ENCODE peak calls at places on chromosomes 3 and 15, in four cellular contexts. Z is tibial nerve, B is heart left ventricle, O is SK-N-SH. Q is an unnamed sample.

GRCh38 chr3:147904421-147904820 is 495.3 kb downstream of the ZIC1 start:
- DNase-seq in Z (no peak), B (no peak), O (no peak), Q (peak; percentile 93)

GRCh38 chr3:44375450-44375849 is 36.9 kb downstream of the TCAIM start:
- DNase-seq in Z (no peak), B (no peak), O (no peak), Q (no peak)

GRCh38 chr15:100733088-100733487 is 130.7 kb downstream of the ASB7 start:
- DNase-seq in Z (no peak), B (no peak), O (peak; percentile 3), Q (no peak)

GRCh38 chr3:171842864-171843511 is at the start of gene TMEM212:
- DNase-seq in Z (no peak), B (no peak), O (no peak), Q (peak; percentile 42)

GRCh38 chr3:161925749-161926360 is 429.2 kb downstream of the OTOL1 start:
- DNase-seq in Z (no peak), B (no peak), O (no peak), Q (no peak)

GRCh38 chr3:38649500-38650247 is at the start of gene SCN5A:
- DNase-seq in Z (no peak), B (peak; percentile 65), O (peak; percentile 94), Q (peak; percentile 68)

GRCh38 chr3:49177073-49177472 is 5.7 kb downstream of the KLHDC8B start:
- DNase-seq in Z (no peak), B (no peak), O (no peak), Q (no peak)

GRCh38 chr3:141485578-141486415 is 1.0 kb upstream of the RASA2 start:
- DNase-seq in Z (no peak), B (no peak), O (no peak), Q (no peak)

GRCh38 chr3:40873456-40873855 is 325.8 kb upstream of the CTNNB1 start:
- DNase-seq in Z (no peak), B (no peak), O (no peak), Q (peak; percentile 74)

GRCh38 chr15:82303956-82304640 is 41.5 kb downstream of the SAXO2 start:
- DNase-seq in Z (no peak), B (no peak), O (no peak), Q (no peak)

GRCh38 chr3:122691195-122691594 is 10.6 kb downstream of the PARP14 start:
- DNase-seq in Z (no peak), B (no peak), O (no peak), Q (no peak)

GRCh38 chr3:68033850-68034249 is 379.4 kb upstream of the SUCLG2 start:
- DNase-seq in Z (no peak), B (no peak), O (no peak), Q (no peak)
- H3K4me1 ChIP-seq in Z (no peaks in the 10 kb centered on the region), B (no peaks in the 10 kb centered on the region), O (no peaks in the 10 kb centered on the region), Q (no peaks in the 10 kb centered on the region)

GRCh38 chr3:66165679-66166078 is 55.1 kb upstream of the SLC25A26 start:
- DNase-seq in Z (no peak), B (no peak), O (no peak), Q (peak; percentile 19)
- H3K4me3 ChIP-seq in Z (no peak overlapping the region), B (no peak overlapping the region), O (no peak overlapping the region), Q (no peak overlapping the region)

GRCh38 chr3:133893683-133894333 is 1.9 kb downstream of the RAB6B start:
- DNase-seq in Z (no peak), B (no peak), O (no peak), Q (no peak)
- H3K27ac ChIP-seq in Z (no peak overlapping the region), B (no peak overlapping the region), O (no peak overlapping the region), Q (no peak overlapping the region)

DNA sequence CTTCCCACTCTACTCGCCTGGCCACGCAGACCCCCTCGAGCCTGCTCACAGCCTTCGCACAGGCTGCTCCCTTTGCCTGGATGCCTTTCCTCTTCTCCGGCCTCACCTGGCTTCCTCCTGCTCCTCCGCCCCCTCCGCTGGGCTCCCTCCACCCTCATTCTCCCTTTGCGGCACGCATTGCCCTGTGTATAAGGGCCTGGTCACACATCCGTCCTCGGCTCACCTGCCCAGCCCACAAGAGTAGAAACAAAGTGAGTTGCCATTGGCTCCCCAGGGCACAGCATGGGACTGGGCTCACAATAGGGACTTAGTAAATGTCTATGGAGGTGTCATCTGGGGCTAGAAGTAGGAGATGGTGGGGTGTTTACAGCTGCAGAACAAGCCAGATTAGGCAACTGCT is 4.2 kb downstream of the PLXND1 start:
- DNase-seq in Z (no peak), B (no peak), O (no peak), Q (no peak)
- H3K4me1 ChIP-seq in Z (no peaks in the 10 kb centered on the region), B (peaks cover 74% of the 10 kb centered on the region), O (peaks cover 18% of the 10 kb centered on the region), Q (peaks cover 30% of the 10 kb centered on the region)

GRCh38 chr3:137519602-137520001 is 244.5 kb upstream of the SOX14 start:
- DNase-seq in Z (no peak), B (no peak), O (no peak), Q (no peak)

GRCh38 chr3:137509354-137510045 is 254.6 kb upstream of the SOX14 start:
- DNase-seq in Z (no peak), B (no peak), O (peak; percentile 7), Q (peak; percentile 89)

GRCh38 chr3:137511655-137512054 is 252.5 kb upstream of the SOX14 start:
- DNase-seq in Z (no peak), B (no peak), O (no peak), Q (no peak)

DNA sequence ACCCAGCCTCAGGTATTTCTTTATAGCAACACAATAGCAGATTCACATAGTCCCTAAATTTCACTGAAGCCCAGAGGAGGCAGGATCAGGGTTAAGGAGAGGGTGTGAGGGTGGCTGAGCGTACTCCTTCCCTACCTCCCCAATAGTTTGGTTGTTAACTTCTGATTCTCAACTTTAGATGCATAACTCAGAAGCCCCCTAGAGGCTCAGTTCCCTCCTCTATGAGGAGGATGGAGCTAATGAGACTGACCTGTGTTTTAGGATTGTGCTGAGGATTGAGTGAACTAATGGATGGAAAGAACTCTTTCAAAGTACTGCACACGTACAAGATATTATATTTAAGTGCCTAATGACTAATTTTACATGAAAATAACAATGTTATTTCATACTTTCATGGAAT is 249.3 kb upstream of the SOX14 start:
- DNase-seq in Z (no peak), B (no peak), O (no peak), Q (peak; percentile 15)
- H3K4me3 ChIP-seq in Z (no peak overlapping the region), B (no peak overlapping the region), O (no peak overlapping the region), Q (no peak overlapping the region)

DNA sequence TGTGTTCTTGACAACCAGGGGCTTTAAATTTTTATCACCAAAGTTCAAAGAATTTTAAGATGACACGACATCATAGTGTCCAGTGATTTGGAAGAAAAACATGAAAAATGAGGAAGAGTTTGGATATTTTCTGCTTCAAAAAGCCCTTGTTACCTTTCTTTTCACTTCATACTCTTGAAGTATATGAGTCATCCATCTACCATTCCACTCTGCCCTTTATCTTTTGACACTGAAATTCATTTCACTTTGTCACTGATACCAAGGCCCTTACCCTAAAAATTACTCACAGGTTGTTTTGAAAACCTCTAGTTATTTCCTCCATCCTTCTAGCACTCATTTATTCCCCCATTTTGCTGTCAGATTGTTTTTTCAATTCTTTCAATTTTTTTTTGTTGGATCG is 42.7 kb downstream of the OR5H15 start:
- DNase-seq in Z (no peak), B (no peak), O (no peak), Q (no peak)
- H3K27ac ChIP-seq in Z (no peak overlapping the region), B (no peak overlapping the region), O (no peak overlapping the region), Q (no peak overlapping the region)

Q was measured in SJCRH30.